ENCODE peak calls at places on chromosome 19, in six cellular contexts. S is CD4-positive, CD25-positive, alpha-beta regulatory T cell; O is uterus; V is tibial nerve; C is fibroblast of lung; B is HAP-1. Z is an unnamed sample.
A peak's percentile ranks its signal among the peaks of the same experiment; 100 is the strongest.

GRCh38 chr19:30153326-30154210 is 211.5 kb downstream of the URI1 start:
- DNase-seq in S (no peak), O (no peak), V (no peak), C (no peak), B (no peak), Z (peak; percentile 77)

GRCh38 chr19:56840452-56841193 is at the start of the genes PEG3 and ZIM2:
- DNase-seq in S (no peak), O (peak; percentile 87), V (no peak), C (peak; percentile 12), B (no peak), Z (no peak)

GRCh38 chr19:57803594-57804325 is 11.0 kb downstream of the ZNF552 start:
- DNase-seq in S (no peak), O (peak; percentile 23), V (no peak), C (peak; percentile 58), B (no peak), Z (no peak)

GRCh38 chr19:20079487-20079886 is 1.7 kb downstream of the ZNF90 start:
- DNase-seq in S (no peak), O (no peak), V (no peak), C (peak; percentile 40), B (no peak), Z (no peak)

GRCh38 chr19:18422530-18423191 is 3.5 kb downstream of the SSBP4 start:
- DNase-seq in S (peak; percentile 49), O (no peak), V (no peak), C (no peak), B (no peak), Z (no peak)

GRCh38 chr19:19303411-19303810 is 16.9 kb downstream of the SUGP1 start:
- DNase-seq in S (no peak), O (no peak), V (no peak), C (no peak), B (no peak), Z (no peak)

GRCh38 chr19:35040826-35041547 is 534 bp upstream of the HPN start:
- DNase-seq in S (no peak), O (peak; percentile 78), V (peak; percentile 89), C (peak; percentile 53), B (peak; percentile 41), Z (no peak)

GRCh38 chr19:49847731-49848696 is 2.9 kb upstream of the PTOV1 start:
- DNase-seq in S (no peak), O (no peak), V (no peak), C (peak; percentile 90), B (no peak), Z (no peak)

GRCh38 chr19:40685016-40685526 is 5.4 kb downstream of the NUMBL start:
- DNase-seq in S (no peak), O (no peak), V (no peak), C (no peak), B (no peak), Z (no peak)

GRCh38 chr19:23560051-23560450 is 127.0 kb downstream of the ZNF675 start:
- DNase-seq in S (no peak), O (no peak), V (no peak), C (no peak), B (no peak), Z (no peak)

GRCh38 chr19:23558541-23558940 is 128.5 kb downstream of the ZNF675 start:
- DNase-seq in S (no peak), O (no peak), V (no peak), C (no peak), B (no peak), Z (no peak)

GRCh38 chr19:23561341-23561740 is 125.7 kb downstream of the ZNF675 start:
- DNase-seq in S (no peak), O (no peak), V (no peak), C (no peak), B (no peak), Z (no peak)

GRCh38 chr19:23554548-23554947 is 132.5 kb downstream of the ZNF675 start:
- DNase-seq in S (no peak), O (no peak), V (no peak), C (no peak), B (no peak), Z (no peak)

DNA sequence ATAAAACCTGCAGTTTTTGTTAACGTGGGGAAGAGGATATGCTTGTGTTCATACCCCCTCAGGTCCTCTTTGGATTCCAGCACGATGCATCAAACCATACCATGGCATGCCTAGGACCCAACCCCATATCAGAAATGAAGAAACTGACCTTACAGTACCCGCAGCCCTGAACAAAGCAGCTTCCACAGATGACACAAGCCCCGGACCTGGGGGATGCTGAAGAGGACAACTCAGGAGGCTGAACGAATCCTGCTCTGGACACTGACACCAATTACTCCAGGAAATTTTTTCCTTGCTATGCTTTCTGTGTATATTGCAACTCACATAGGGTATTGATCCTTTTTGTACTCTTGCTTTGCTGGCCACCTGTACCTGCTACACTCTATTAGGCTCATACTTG is 129.6 kb downstream of the ZNF675 start:
- DNase-seq in S (no peak), O (no peak), V (no peak), C (no peak), B (no peak), Z (no peak)
- H3K9me3 ChIP-seq in S (peaks cover 36% of the 10 kb centered on the region), O (no peaks in the 10 kb centered on the region), V (peaks cover 16% of the 10 kb centered on the region), C (no peaks in the 10 kb centered on the region), B (no peaks in the 10 kb centered on the region), Z (no peaks in the 10 kb centered on the region)

DNA sequence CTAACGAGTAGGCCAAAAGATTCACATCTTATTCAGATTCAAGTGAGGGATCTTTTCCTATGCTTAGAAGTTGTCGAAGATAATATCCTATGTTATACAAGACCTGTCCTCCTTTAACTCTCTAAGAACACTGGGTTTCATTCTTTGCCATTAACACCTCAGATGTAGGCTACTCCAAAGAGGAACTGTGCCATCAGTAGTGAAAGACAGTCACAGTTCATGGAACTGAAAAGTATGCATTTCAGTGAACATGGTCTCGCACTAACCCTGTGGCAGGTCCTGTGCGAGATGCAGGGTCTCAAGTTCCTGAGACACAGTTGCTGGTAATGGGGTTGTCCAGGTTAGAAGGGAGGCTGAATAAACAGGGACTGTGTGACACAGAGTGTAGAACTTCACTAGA is 4.1 kb downstream of the LGALS16 start:
- DNase-seq in S (no peak), O (no peak), V (no peak), C (no peak), B (no peak), Z (no peak)
- H3K9me3 ChIP-seq in S (no peaks in the 10 kb centered on the region), O (no peaks in the 10 kb centered on the region), V (no peaks in the 10 kb centered on the region), C (no peaks in the 10 kb centered on the region), B (no peaks in the 10 kb centered on the region), Z (no peaks in the 10 kb centered on the region)

GRCh38 chr19:9528757-9529336 is 9.6 kb downstream of the ZNF426 start:
- DNase-seq in S (no peak), O (no peak), V (no peak), C (peak; percentile 28), B (no peak), Z (no peak)
- H3K9me3 ChIP-seq in S (peaks cover 92% of the 10 kb centered on the region), O (peaks cover 96% of the 10 kb centered on the region), V (peaks cover 99% of the 10 kb centered on the region), C (peaks cover 28% of the 10 kb centered on the region), B (peaks cover 42% of the 10 kb centered on the region), Z (peaks cover 27% of the 10 kb centered on the region)

GRCh38 chr19:2785244-2786000 is at the start of gene THOP1:
- DNase-seq in S (peak; percentile 98), O (peak; percentile 98), V (peak; percentile 98), C (peak; percentile 98), B (peak; percentile 100), Z (peak; percentile 100)
- H3K9me3 ChIP-seq in S (no peaks in the 10 kb centered on the region), O (no peaks in the 10 kb centered on the region), V (no peaks in the 10 kb centered on the region), C (no peaks in the 10 kb centered on the region), B (no peaks in the 10 kb centered on the region), Z (no peaks in the 10 kb centered on the region)

DNA sequence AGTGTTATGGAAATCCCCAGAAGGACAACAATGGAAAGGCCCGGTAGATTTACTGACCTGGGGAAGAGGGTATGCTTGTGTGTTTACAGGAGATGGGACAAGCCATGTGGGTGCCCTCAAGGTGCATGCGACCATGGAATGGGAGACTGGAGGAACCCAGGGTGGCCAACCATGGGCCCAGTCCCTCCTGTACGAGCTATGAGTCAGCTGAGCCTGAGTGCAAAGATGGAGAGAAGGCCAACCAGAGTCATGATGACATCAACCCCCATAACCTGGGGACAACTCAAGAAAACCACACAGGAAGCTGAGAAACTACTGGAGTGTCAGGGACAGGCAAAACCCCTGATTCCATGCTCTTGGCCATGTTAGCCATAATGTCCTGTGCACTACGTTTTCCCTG is 7.8 kb downstream of the ZNF350 start:
- DNase-seq in S (no peak), O (no peak), V (no peak), C (no peak), B (no peak), Z (no peak)
- H3K9me3 ChIP-seq in S (peaks cover 99% of the 10 kb centered on the region), O (peaks cover 82% of the 10 kb centered on the region), V (peaks cover 100% of the 10 kb centered on the region), C (no peaks in the 10 kb centered on the region), B (no peaks in the 10 kb centered on the region), Z (peaks cover 3% of the 10 kb centered on the region)

DNA sequence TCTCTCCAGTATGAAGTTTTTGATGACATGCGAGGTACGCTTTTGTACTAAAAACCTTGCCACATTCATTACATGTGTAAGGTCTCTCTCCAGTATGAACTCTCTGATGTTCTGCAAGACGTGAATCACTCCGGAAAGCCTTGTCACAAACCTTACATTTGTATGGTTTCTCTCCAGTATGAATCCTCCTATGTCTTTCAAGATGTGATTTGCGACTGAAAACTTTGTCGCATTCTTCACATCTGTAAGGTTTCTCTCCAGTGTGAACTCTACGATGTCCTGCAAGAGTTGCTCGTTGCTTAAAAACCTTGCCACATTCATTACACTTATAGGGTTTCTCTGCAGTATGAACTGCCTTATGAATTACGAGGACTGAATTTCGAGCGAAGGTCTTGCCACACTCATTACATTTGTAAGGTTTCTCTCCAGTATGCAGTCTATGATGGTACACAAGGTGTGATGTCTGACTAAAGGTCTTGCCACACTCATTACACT is 16.5 kb downstream of the ZNF320 start:
- DNase-seq in S (no peak), O (no peak), V (no peak), C (no peak), B (no peak), Z (no peak)
- H3K9me3 ChIP-seq in S (peaks cover 89% of the 10 kb centered on the region), O (no peaks in the 10 kb centered on the region), V (peaks cover 78% of the 10 kb centered on the region), C (no peaks in the 10 kb centered on the region), B (no peaks in the 10 kb centered on the region), Z (peaks cover 8% of the 10 kb centered on the region)

GRCh38 chr19:12278713-12279112 is 16.0 kb downstream of the ZNF44 start:
- DNase-seq in S (no peak), O (no peak), V (no peak), C (no peak), B (no peak), Z (no peak)
- H3K9me3 ChIP-seq in S (peaks cover 87% of the 10 kb centered on the region), O (peaks cover 13% of the 10 kb centered on the region), V (peaks cover 93% of the 10 kb centered on the region), C (peaks cover under 1% of the 10 kb centered on the region), B (peaks cover 10% of the 10 kb centered on the region), Z (peaks cover 7% of the 10 kb centered on the region)

DNA sequence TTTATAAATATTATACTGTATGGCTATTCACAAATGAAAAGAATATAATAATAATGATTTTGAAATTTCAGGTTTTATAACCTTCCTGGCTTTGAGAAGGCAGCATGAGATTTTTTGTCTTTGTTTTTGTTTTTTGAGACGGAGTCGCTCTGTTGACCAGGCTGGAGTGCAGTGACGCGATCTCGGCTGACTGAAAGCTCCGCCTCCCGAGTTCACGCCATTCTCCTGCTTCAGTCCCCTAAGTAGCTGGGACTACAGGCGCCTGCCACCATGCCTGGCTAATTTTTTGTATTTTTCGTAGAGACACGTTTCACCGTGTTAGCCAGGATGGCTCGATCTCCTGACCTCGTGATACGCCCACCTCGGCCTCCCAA is 64.1 kb downstream of the ZNF429 start:
- DNase-seq in S (no peak), O (no peak), V (no peak), C (peak; percentile 57), B (no peak), Z (no peak)
- H3K9me3 ChIP-seq in S (peaks cover 20% of the 10 kb centered on the region), O (no peaks in the 10 kb centered on the region), V (peaks cover 46% of the 10 kb centered on the region), C (no peaks in the 10 kb centered on the region), B (peaks cover 12% of the 10 kb centered on the region), Z (peaks cover 5% of the 10 kb centered on the region)